ENCODE peak calls at places on chromosome 5, in six cellular contexts. N is K562, P is IMR-90, E is A549, L is GM12878, M is HepG2. W is an unnamed sample.

GRCh38 chr5:143515829-143516228 is 112.3 kb upstream of the NR3C1 start:
- DNase-seq in N (no peak), P (peak), E (no peak), L (no peak), M (no peak), W (no peak)

GRCh38 chr5:133405275-133406034 is 206.9 kb downstream of the FSTL4 start:
- DNase-seq in N (no peak), P (no peak), E (no peak), L (no peak), M (no peak), W (no peak)

GRCh38 chr5:159441441-159441840 is 111.2 kb upstream of the IL12B start:
- DNase-seq in N (peak), P (no peak), E (peak), L (no peak), M (peak), W (peak)

GRCh38 chr5:142435410-142436115 is 110.7 kb upstream of the SPRY4 start:
- DNase-seq in N (no peak), P (no peak), E (no peak), L (no peak), M (no peak), W (no peak)

GRCh38 chr5:107486489-107486888 is 184.2 kb downstream of the EFNA5 start:
- DNase-seq in N (no peak), P (peak), E (no peak), L (peak), M (no peak), W (no peak)

GRCh38 chr5:170057311-170057710 is 48.4 kb upstream of the FOXI1 start:
- DNase-seq in N (no peak), P (no peak), E (no peak), L (no peak), M (no peak), W (no peak)

GRCh38 chr5:133606835-133607234 is 5.5 kb downstream of the FSTL4 start:
- DNase-seq in N (no peak), P (no peak), E (no peak), L (no peak), M (no peak), W (peak)

GRCh38 chr5:142886211-142886610 is 116.0 kb downstream of the ARHGAP26 start:
- DNase-seq in N (no peak), P (peak), E (no peak), L (no peak), M (no peak), W (no peak)

GRCh38 chr5:78533356-78533755 is 115.2 kb downstream of the LHFPL2 start:
- DNase-seq in N (peak), P (peak), E (peak), L (no peak), M (peak), W (no peak)

GRCh38 chr5:3400659-3401058 is 195.0 kb upstream of the IRX1 start:
- DNase-seq in N (no peak), P (no peak), E (no peak), L (no peak), M (no peak), W (no peak)

GRCh38 chr5:73354406-73354805 is 94.2 kb downstream of the FOXD1 start:
- DNase-seq in N (no peak), P (peak), E (no peak), L (no peak), M (no peak), W (no peak)

GRCh38 chr5:138109463-138110265 is 25.8 kb downstream of the WNT8A start:
- DNase-seq in N (peak), P (peak), E (no peak), L (no peak), M (no peak), W (no peak)

GRCh38 chr5:367358-368130 is 46.0 kb downstream of the AHRR start:
- DNase-seq in N (no peak), P (no peak), E (no peak), L (no peak), M (no peak), W (no peak)

GRCh38 chr5:107153304-107153703 is 517.4 kb downstream of the EFNA5 start:
- DNase-seq in N (no peak), P (no peak), E (no peak), L (no peak), M (no peak), W (no peak)

GRCh38 chr5:176438959-176439757 is 9.0 kb upstream of the FAF2 start:
- DNase-seq in N (no peak), P (peak), E (peak), L (no peak), M (peak), W (no peak)

GRCh38 chr5:122424211-122424610 is 112.2 kb downstream of the SNCAIP start:
- DNase-seq in N (no peak), P (no peak), E (no peak), L (no peak), M (no peak), W (no peak)

GRCh38 chr5:136731241-136731885 is 366.0 kb upstream of the TRPC7 start:
- DNase-seq in N (no peak), P (peak), E (peak), L (no peak), M (no peak), W (no peak)

GRCh38 chr5:160021818-160022446 is 13.0 kb downstream of the TTC1 start:
- DNase-seq in N (peak), P (peak), E (peak), L (peak), M (peak), W (peak)

GRCh38 chr5:37184748-37185364 is 64.3 kb downstream of the CPLANE1 start:
- DNase-seq in N (no peak), P (no peak), E (no peak), L (peak), M (no peak), W (no peak)

GRCh38 chr5:19837536-19838179 is 150.3 kb downstream of the CDH18 start:
- DNase-seq in N (no peak), P (peak), E (no peak), L (no peak), M (no peak), W (no peak)

GRCh38 chr5:10632110-10632903 is 68.4 kb downstream of the ANKRD33B start:
- DNase-seq in N (no peak), P (peak), E (no peak), L (peak), M (no peak), W (no peak)

GRCh38 chr5:178223196-178223773 is 9.3 kb downstream of the PHYKPL start:
- DNase-seq in N (no peak), P (no peak), E (no peak), L (no peak), M (no peak), W (no peak)

GRCh38 chr5:109180668-109181067 is 229.1 kb downstream of the PJA2 start:
- DNase-seq in N (no peak), P (no peak), E (no peak), L (no peak), M (no peak), W (no peak)

GRCh38 chr5:40601198-40601868 is 78.4 kb upstream of the PTGER4 start:
- DNase-seq in N (no peak), P (no peak), E (no peak), L (no peak), M (no peak), W (no peak)

GRCh38 chr5:181220178-181220515 is 2.9 kb upstream of the TRIM41 start:
- DNase-seq in N (no peak), P (no peak), E (no peak), L (no peak), M (no peak), W (no peak)

GRCh38 chr5:43409809-43410271 is 2.4 kb downstream of the CCL28 start:
- DNase-seq in N (no peak), P (no peak), E (no peak), L (no peak), M (no peak), W (no peak)

GRCh38 chr5:29162297-29162696 is 2031.2 kb upstream of the CDH6 start:
- DNase-seq in N (no peak), P (no peak), E (peak), L (no peak), M (peak), W (no peak)

GRCh38 chr5:116944171-116944570 is 369.5 kb upstream of the SEMA6A start:
- DNase-seq in N (no peak), P (no peak), E (no peak), L (no peak), M (peak), W (no peak)

GRCh38 chr5:100706796-100707195 is 171.6 kb downstream of the FAM174A start:
- DNase-seq in N (no peak), P (no peak), E (peak), L (no peak), M (no peak), W (no peak)

GRCh38 chr5:171207256-171207866 is 101.7 kb upstream of the TLX3 start:
- DNase-seq in N (peak), P (peak), E (peak), L (no peak), M (peak), W (peak)
- TF ChIP-seq SMC3 in N (peak), P (peak), E (peak), L (peak), M (peak), W (peak)

GRCh38 chr5:179827684-179828083 is 7.0 kb downstream of the SQSTM1 start:
- DNase-seq in N (no peak), P (peak), E (no peak), L (no peak), M (no peak), W (peak)
- TF ChIP-seq CTCF in N (peak), P (peak), E (no peak), L (no peak), M (peak), W (no peak)

DNA sequence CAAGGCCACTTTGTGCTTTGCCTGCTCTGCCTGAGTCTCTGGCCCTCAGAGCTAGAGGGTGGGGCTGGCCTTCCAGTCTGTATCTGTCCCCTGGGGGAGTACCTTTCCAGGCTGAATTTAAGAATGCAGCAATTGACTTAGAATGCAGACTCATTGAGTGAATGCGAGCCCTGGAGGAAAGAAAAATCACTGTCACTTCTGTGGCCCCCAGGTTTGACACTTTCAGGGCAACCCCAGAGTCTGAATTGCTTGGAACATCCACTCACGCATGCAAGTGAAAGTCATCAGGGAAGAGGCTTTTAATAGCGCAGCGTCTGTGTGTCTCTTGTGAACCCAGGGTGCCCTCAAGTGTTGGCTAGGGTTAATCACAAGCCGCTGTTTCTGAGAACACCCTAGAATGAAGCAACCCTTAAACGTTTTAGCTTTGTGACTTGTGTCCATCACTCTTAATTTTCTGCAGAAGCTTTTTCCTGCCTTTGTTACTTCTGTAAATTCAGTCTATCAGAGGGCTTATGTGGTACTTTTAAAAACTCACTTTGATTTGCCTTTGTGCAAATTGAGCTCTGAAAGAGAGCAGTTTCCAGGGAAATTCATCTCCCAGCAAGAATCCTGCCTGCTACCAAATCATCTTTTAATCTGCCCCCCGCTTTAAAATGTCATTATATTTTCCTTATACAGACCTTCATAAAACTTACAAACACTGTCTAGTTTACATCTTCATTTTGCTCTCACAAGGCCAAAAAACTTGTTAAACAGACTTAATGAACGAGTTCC is 146.8 kb upstream of the IQGAP2 start:
- DNase-seq in N (peak), P (peak), E (peak), L (no peak), M (peak), W (peak)
- TF ChIP-seq SMC3 in N (peak), P (peak), E (peak), L (peak), M (peak), W (peak)

GRCh38 chr5:67292201-67292940 is 95.8 kb upstream of the CD180 start:
- DNase-seq in N (no peak), P (no peak), E (no peak), L (no peak), M (no peak), W (no peak)

GRCh38 chr5:67291066-67291465 is 94.5 kb upstream of the CD180 start:
- DNase-seq in N (no peak), P (no peak), E (no peak), L (no peak), M (no peak), W (no peak)

GRCh38 chr5:67289763-67290521 is 93.3 kb upstream of the CD180 start:
- DNase-seq in N (no peak), P (no peak), E (no peak), L (no peak), M (no peak), W (no peak)

GRCh38 chr5:67291671-67292070 is 95.1 kb upstream of the CD180 start:
- DNase-seq in N (no peak), P (no peak), E (no peak), L (no peak), M (no peak), W (no peak)

DNA sequence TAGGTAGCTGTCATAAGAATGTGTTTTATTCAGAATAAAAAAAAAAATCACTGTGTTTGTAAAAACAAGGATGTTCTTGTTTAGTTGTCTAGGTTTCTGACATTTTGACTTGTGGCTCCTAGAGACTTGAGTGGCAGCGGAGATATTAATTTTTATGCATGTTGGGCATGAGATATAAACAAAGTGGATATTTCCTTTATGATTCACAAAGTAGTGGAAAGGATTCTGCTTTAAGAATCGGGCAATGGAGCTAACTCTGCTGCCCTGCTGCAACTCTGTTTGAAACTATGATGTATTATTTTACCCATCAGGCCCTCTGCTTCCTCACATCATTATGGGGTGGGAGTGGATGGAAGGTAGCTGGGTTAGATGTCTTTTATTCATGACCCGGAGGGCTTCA is 94.0 kb upstream of the CD180 start:
- DNase-seq in N (no peak), P (no peak), E (no peak), L (no peak), M (no peak), W (no peak)
- TF ChIP-seq CTCF in N (no peak), P (no peak), E (no peak), L (no peak), M (no peak), W (no peak)

DNA sequence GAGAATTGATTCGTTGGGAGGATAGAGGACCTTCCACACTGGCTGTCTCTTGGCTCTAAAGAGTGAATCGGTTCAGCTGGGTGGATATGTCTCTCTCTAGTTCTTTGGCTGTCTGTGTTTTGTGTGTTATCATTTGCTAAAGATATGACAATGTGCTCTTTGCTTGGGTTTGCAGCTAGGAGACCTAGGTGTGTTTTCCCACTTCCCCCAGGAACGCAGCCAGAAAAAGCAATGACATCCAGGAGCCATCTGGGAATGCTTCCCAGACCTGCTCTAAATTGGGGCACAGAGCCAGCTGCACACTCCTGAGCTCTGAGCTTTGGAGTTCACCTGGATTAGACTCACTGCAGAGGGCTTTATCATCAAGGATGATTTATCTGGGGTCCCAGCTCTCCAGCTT is 12.8 kb upstream of the PDZD2 start:
- DNase-seq in N (no peak), P (no peak), E (no peak), L (no peak), M (no peak), W (peak)
- TF ChIP-seq SMC3 in N (no peak), P (no peak), E (no peak), L (no peak), M (no peak), W (no peak)

GRCh38 chr5:8644377-8644776 is 775.4 kb downstream of the MTRR start:
- DNase-seq in N (no peak), P (no peak), E (no peak), L (no peak), M (no peak), W (no peak)

DNA sequence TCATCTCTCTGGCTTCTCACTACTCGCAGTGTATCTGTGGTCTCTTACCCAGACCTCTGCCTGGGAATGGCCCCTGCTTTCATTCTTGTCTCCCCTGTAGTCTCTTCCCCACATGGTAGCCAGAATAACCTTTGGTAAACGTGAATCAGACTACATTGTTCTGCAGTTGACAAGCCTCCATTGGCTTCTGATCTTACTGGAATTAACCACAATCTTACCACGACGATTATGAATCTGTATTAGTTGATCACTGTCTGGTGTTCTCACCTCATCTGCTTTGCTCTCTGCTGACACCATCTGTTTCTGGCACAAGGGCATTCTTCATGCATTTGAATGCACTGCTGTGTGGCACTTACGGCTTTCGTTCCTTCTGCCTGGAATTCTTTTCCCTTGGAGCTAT is 781.2 kb downstream of the MTRR start:
- DNase-seq in N (no peak), P (peak), E (no peak), L (no peak), M (no peak), W (no peak)
- TF ChIP-seq CTCF in N (no peak), P (no peak), E (no peak), L (no peak), M (no peak), W (no peak)

DNA sequence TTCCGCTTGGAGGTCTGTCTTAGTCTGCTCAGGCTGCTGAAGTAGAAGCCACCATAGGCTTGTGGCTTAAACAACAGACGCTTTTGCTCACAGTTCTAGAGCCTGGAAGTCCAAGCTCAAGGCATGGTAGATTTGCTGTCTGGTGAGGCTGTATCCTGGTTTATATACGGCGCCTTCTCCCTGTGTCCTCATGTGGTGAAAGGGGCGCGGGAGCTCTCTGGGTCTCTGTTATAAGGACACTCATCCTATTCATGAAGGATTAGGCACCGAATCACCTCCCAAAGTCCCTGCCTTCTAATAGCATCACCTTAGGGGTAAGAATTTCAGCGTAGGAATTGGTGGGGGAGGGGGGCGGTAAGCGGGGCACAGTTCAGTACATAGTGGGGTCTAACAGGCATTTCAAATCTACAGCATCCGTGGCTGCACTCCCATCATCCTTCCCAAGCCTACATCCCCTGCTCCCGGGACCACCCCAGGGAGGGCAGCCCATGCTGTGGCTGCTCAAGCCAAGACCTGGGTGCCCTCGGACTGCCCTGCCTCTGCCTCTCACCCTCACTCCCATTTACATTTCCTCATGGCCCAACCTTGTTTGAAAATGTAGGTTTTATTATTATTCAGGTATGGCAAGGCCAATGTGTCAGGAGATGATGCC is 15.1 kb upstream of the LPCAT1 start:
- DNase-seq in N (no peak), P (no peak), E (no peak), L (no peak), M (no peak), W (no peak)
- TF ChIP-seq SMC3 in N (no peak), P (no peak), E (no peak), L (no peak), M (no peak), W (no peak)

DNA sequence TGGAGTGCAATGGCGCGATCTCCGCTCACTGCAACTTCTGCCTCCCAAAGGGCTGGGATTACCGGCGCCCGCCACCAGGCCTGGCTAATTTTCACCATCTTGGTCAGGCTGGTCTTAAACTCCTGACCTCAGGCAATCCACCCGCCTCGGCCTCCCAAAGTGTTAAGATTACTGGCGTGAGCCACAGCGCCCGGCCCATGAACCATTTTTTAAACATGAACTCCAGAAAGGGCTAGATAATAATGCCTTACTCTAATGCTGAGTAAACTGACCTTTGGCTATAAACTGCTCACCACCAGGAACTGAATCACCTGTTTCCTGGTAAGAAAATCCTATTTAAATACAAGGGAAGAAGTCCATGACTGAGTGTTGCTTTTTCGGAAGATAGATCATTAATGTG is 23.2 kb upstream of the DAB2 start:
- DNase-seq in N (no peak), P (peak), E (peak), L (no peak), M (peak), W (no peak)
- TF ChIP-seq CTCF in N (no peak), P (no peak), E (no peak), L (no peak), M (no peak), W (no peak)

GRCh38 chr5:93622240-93622885 is 39.3 kb downstream of the NR2F1 start:
- DNase-seq in N (no peak), P (peak), E (peak), L (no peak), M (peak), W (peak)
- TF ChIP-seq SMC3 in N (no peak), P (no peak), E (no peak), L (no peak), M (no peak), W (no peak)

W was measured in SK-N-SH.